ENCODE peak calls at places on chromosomes 6 and 20, in eight cellular contexts. D, M, E, X, I, Y, G and R are unnamed samples.

GRCh38 chr6:101397199-101397598 is 3.7 kb downstream of the GRIK2 start:
- DNase-seq in E (no peak), X (peak; percentile 41), I (no peak), D (no peak), M (no peak), Y (no peak), G (no peak), R (no peak)

GRCh38 chr6:21559238-21559637 is 34.3 kb upstream of the SOX4 start:
- DNase-seq in E (no peak), Y (no peak), X (no peak), D (no peak), G (no peak), I (no peak), M (no peak), R (no peak)

GRCh38 chr20:38434310-38434741 is 802 bp downstream of the SNHG17 start:
- DNase-seq in G (no peak), I (no peak), D (peak; percentile 28), M (no peak), Y (no peak), E (no peak), X (no peak), R (peak; percentile 58)

GRCh38 chr6:16430661-16431089 is 192.3 kb downstream of the GMPR start:
- DNase-seq in M (no peak), Y (no peak), E (no peak), G (no peak), X (no peak), D (no peak), I (no peak), R (no peak)

GRCh38 chr6:104118274-104118673 is 741.4 kb downstream of the HACE1 start:
- DNase-seq in Y (no peak), X (no peak), G (no peak), E (no peak), I (no peak), D (no peak), M (no peak), R (no peak)

GRCh38 chr20:31719644-31720485 is 2.8 kb downstream of the BCL2L1 start:
- DNase-seq in I (peak; percentile 5), M (peak; percentile 28), E (no peak), X (no peak), Y (no peak), G (no peak), D (no peak), R (no peak)

GRCh38 chr20:38985603-38986170 is 23.5 kb downstream of the DHX35 start:
- DNase-seq in D (no peak), G (no peak), M (no peak), Y (no peak), E (peak; percentile 68), X (no peak), I (no peak), R (no peak)

GRCh38 chr6:169454204-169454871 is 200.7 kb upstream of the THBS2 start:
- DNase-seq in Y (peak; percentile 85), X (no peak), E (peak; percentile 27), D (no peak), M (no peak), I (no peak), G (no peak), R (peak; percentile 1)

GRCh38 chr20:53738039-53738944 is 144.7 kb upstream of the ZNF217 start:
- DNase-seq in Y (no peak), D (no peak), I (no peak), M (peak; percentile 17), E (no peak), G (peak; percentile 61), X (peak; percentile 69), R (peak; percentile 49)

GRCh38 chr6:5673016-5673415 is 333.7 kb downstream of the NRN1 start:
- DNase-seq in D (no peak), Y (no peak), I (no peak), E (no peak), G (no peak), M (no peak), X (no peak), R (no peak)

GRCh38 chr6:5937936-5938706 is 68.6 kb downstream of the NRN1 start:
- DNase-seq in E (no peak), M (no peak), G (no peak), X (no peak), I (no peak), D (no peak), Y (no peak), R (no peak)

GRCh38 chr6:10522929-10523573 is 1.9 kb downstream of the GCNT2 start:
- DNase-seq in I (no peak), X (no peak), G (no peak), E (no peak), D (no peak), Y (no peak), M (no peak), R (no peak)

GRCh38 chr6:30935018-30935417 is 3.0 kb upstream of the SFTA2 start:
- DNase-seq in E (no peak), I (no peak), G (no peak), X (no peak), M (no peak), Y (no peak), D (no peak), R (no peak)

GRCh38 chr6:21201181-21201580 is 392.4 kb upstream of the SOX4 start:
- DNase-seq in I (no peak), X (no peak), E (no peak), G (no peak), D (no peak), Y (no peak), M (no peak), R (no peak)

GRCh38 chr6:71410681-71411080 is 122.1 kb downstream of the OGFRL1 start:
- DNase-seq in G (peak; percentile 21), D (no peak), M (no peak), E (no peak), I (no peak), Y (no peak), X (no peak), R (no peak)

GRCh38 chr6:42113929-42114636 is 28.3 kb downstream of the C6orf132 start:
- DNase-seq in E (peak; percentile 38), I (no peak), Y (no peak), G (no peak), M (no peak), X (no peak), D (no peak), R (no peak)

GRCh38 chr20:60249436-60249835 is 291.2 kb downstream of the CDH26 start:
- DNase-seq in I (no peak), D (no peak), G (no peak), Y (no peak), M (no peak), X (no peak), E (peak; percentile 81), R (no peak)

GRCh38 chr20:10710995-10711775 is 37.4 kb upstream of the JAG1 start:
- DNase-seq in Y (no peak), E (no peak), D (no peak), X (no peak), M (no peak), G (no peak), I (no peak), R (no peak)

GRCh38 chr20:34985439-34986310 is 30.0 kb downstream of the MYH7B start:
- DNase-seq in Y (no peak), G (no peak), D (no peak), E (no peak), I (no peak), M (no peak), X (no peak), R (no peak)

GRCh38 chr6:3286641-3287171 is 28.0 kb downstream of the PSMG4 start:
- DNase-seq in G (no peak), M (no peak), E (no peak), Y (peak; percentile 63), X (no peak), I (no peak), D (no peak), R (no peak)

GRCh38 chr6:133097208-133097607 is 143.9 kb upstream of the EYA4 start:
- DNase-seq in X (no peak), G (no peak), Y (no peak), E (no peak), D (no peak), I (no peak), M (no peak), R (no peak)

GRCh38 chr6:44049989-44050871 is 77.0 kb downstream of the MRPL14 start:
- DNase-seq in G (no peak), M (no peak), D (no peak), I (no peak), Y (peak; percentile 71), E (no peak), X (no peak), R (no peak)

GRCh38 chr6:46629698-46630097 is 22.9 kb downstream of the CYP39A1 start:
- DNase-seq in Y (no peak), E (no peak), X (no peak), D (no peak), G (no peak), I (no peak), M (no peak), R (no peak)

GRCh38 chr20:23721962-23722361 is 28.8 kb downstream of the CST1 start:
- DNase-seq in D (no peak), Y (no peak), E (no peak), G (no peak), M (no peak), X (no peak), I (no peak), R (no peak)

GRCh38 chr6:119077643-119078448 is 618 bp downstream of the FAM184A start:
- DNase-seq in X (peak; percentile 29), M (peak; percentile 4), G (peak; percentile 8), I (peak; percentile 55), E (no peak), Y (peak; percentile 71), D (peak; percentile 51), R (no peak)

GRCh38 chr20:4243071-4243470 is 227.7 kb upstream of the RNF24 start:
- DNase-seq in X (no peak), I (no peak), M (no peak), E (no peak), D (no peak), Y (no peak), G (no peak), R (no peak)

GRCh38 chr20:33789109-33789857 is 21.9 kb upstream of the CHMP4B start:
- DNase-seq in X (no peak), I (no peak), G (no peak), Y (peak; percentile 89), E (peak; percentile 83), D (no peak), M (no peak), R (peak; percentile 50)

GRCh38 chr6:28633445-28634215 is 107.9 kb downstream of the GPX5 start:
- DNase-seq in E (no peak), I (no peak), X (no peak), Y (no peak), D (no peak), G (no peak), M (no peak), R (no peak)

GRCh38 chr6:35359346-35359743 is 17.0 kb downstream of the PPARD start:
- DNase-seq in I (no peak), X (no peak), E (no peak), G (no peak), M (no peak), D (no peak), Y (peak; percentile 24), R (no peak)

GRCh38 chr6:158131926-158132325 is 36.1 kb downstream of the SERAC1 start:
- DNase-seq in G (no peak), M (no peak), D (no peak), X (peak; percentile 19), I (peak; percentile 43), Y (no peak), E (peak; percentile 20), R (peak; percentile 13)

GRCh38 chr6:31203345-31203979 is 33.0 kb upstream of the POU5F1 start:
- DNase-seq in X (no peak), D (no peak), I (peak; percentile 53), Y (no peak), G (no peak), M (no peak), E (peak; percentile 51), R (peak; percentile 79)

GRCh38 chr6:7721654-7722053 is 4.2 kb upstream of the BMP6 start:
- DNase-seq in G (no peak), X (no peak), E (no peak), I (peak; percentile 32), Y (no peak), M (no peak), D (no peak), R (no peak)

GRCh38 chr6:157864185-157864761 is 41.2 kb downstream of the SNX9 start:
- DNase-seq in D (no peak), I (no peak), E (no peak), Y (no peak), X (no peak), M (no peak), G (no peak), R (no peak)

GRCh38 chr6:170344631-170345576 is 38.3 kb downstream of the FAM120B start:
- DNase-seq in G (peak; percentile 41), M (no peak), D (no peak), Y (no peak), E (peak; percentile 32), I (no peak), X (no peak), R (no peak)